ENCODE peak calls at places on chromosomes 11 and 22, in four cellular contexts. B is mucosa of gallbladder, L is uterus, F is neural progenitor cell. R is an unnamed sample.

GRCh38 chr22:25148149-25148691 is 51.4 kb upstream of the CRYBB3 start:
- DNase-seq in B (peak; percentile 86), F (peak; percentile 28), L (no peak), R (no peak)

GRCh38 chr11:20931029-20931428 is 261.6 kb downstream of the NELL1 start:
- DNase-seq in B (no peak), L (no peak), F (no peak), R (no peak)

GRCh38 chr11:129933866-129934265 is 38.5 kb upstream of the NFRKB start:
- DNase-seq in B (no peak), F (no peak), L (no peak), R (no peak)

GRCh38 chr11:59783632-59784090 is 26.9 kb downstream of the MRPL16 start:
- DNase-seq in L (no peak), F (no peak), B (no peak), R (no peak)

GRCh38 chr11:107747622-107748021 is 35.8 kb upstream of the SLN start:
- DNase-seq in L (no peak), B (no peak), F (peak; percentile 6), R (no peak)

GRCh38 chr11:129279326-129280026 is 87.4 kb upstream of the ARHGAP32 start:
- DNase-seq in F (peak; percentile 93), B (peak; percentile 70), L (peak; percentile 71), R (peak; percentile 29)

GRCh38 chr11:133947298-133947905 is 9.4 kb downstream of the IGSF9B start:
- DNase-seq in L (no peak), B (peak; percentile 31), F (peak; percentile 91), R (peak; percentile 48)

GRCh38 chr11:68545347-68545746 is 84.8 kb downstream of the PPP6R3 start:
- DNase-seq in B (no peak), F (no peak), L (no peak), R (no peak)

GRCh38 chr11:65473275-65473860 is 25.5 kb upstream of the MALAT1 start:
- DNase-seq in F (no peak), B (no peak), L (peak; percentile 24), R (no peak)

GRCh38 chr11:133898770-133899115 is 53.4 kb upstream of the SPATA19 start:
- DNase-seq in B (no peak), F (no peak), L (no peak), R (no peak)

GRCh38 chr11:724063-724732 is 18.2 kb downstream of the EPS8L2 start:
- DNase-seq in F (no peak), L (no peak), B (no peak), R (no peak)

GRCh38 chr22:44755418-44755817 is 3.0 kb downstream of the ARHGAP8 start:
- DNase-seq in B (no peak), F (no peak), L (no peak), R (no peak)

GRCh38 chr22:43009444-43009843 is 5.5 kb downstream of the PACSIN2 start:
- DNase-seq in F (no peak), L (no peak), B (no peak), R (no peak)

GRCh38 chr22:43862074-43862881 is at the start of gene SULT4A1:
- DNase-seq in L (no peak), B (no peak), F (peak; percentile 91), R (no peak)

GRCh38 chr22:39457047-39457545 is 284 bp downstream of the MGAT3 start:
- DNase-seq in L (no peak), B (no peak), F (peak; percentile 66), R (no peak)

GRCh38 chr11:88231894-88232482 is 56.7 kb upstream of the RAB38 start:
- DNase-seq in L (no peak), B (peak; percentile 34), F (peak; percentile 48), R (no peak)

GRCh38 chr11:71372693-71373657 is 75.2 kb downstream of the DHCR7 start:
- DNase-seq in F (peak; percentile 42), L (no peak), B (no peak), R (no peak)

GRCh38 chr22:46065733-46066454 is 84.4 kb upstream of the PPARA start:
- DNase-seq in B (no peak), F (no peak), L (no peak), R (no peak)

GRCh38 chr11:67277231-67277961 is 11.1 kb downstream of the GRK2 start:
- DNase-seq in L (peak; percentile 80), F (peak; percentile 70), B (peak; percentile 87), R (peak; percentile 88)

GRCh38 chr11:61913699-61914395 is 3.5 kb downstream of the RAB3IL1 start:
- DNase-seq in F (no peak), L (peak; percentile 10), B (no peak), R (no peak)

GRCh38 chr11:16460508-16460907 is 104.2 kb upstream of the SOX6 start:
- DNase-seq in F (no peak), B (no peak), L (no peak), R (no peak)

GRCh38 chr11:64449381-64450167 is 90.6 kb downstream of the RPS6KA4 start:
- DNase-seq in F (peak; percentile 89), B (peak; percentile 48), L (peak; percentile 35), R (peak; percentile 53)

GRCh38 chr11:95119361-95120060 is 29.9 kb downstream of the ENDOD1 start:
- DNase-seq in F (no peak), L (no peak), B (no peak), R (no peak)

GRCh38 chr22:42614312-42615091 is at the start of gene POLDIP3:
- DNase-seq in F (peak; percentile 99), L (peak; percentile 99), B (peak; percentile 99), R (peak; percentile 99)

GRCh38 chr11:130979386-130979972 is 63.2 kb upstream of the SNX19 start:
- DNase-seq in F (peak; percentile 69), L (no peak), B (no peak), R (no peak)

GRCh38 chr22:24731786-24732185 is 42.7 kb downstream of the PIWIL3 start:
- DNase-seq in B (no peak), F (no peak), L (no peak), R (no peak)

GRCh38 chr11:65781152-65781961 is 581 bp upstream of the AP5B1 start:
- DNase-seq in F (peak; percentile 84), L (no peak), B (no peak), R (no peak)

GRCh38 chr11:109819410-109819809 is 273.8 kb upstream of the ZC3H12C start:
- DNase-seq in B (no peak), L (no peak), F (no peak), R (no peak)